ENCODE peak calls at places on chromosomes 4 and X, in five cellular contexts. I is stimulated activated naive CD4-positive, alpha-beta T cell; B is OCI-LY7; K is transverse colon; D is amniotic stem cell. Q is an unnamed sample.

GRCh38 chr4:118920247-118920646 is 31.6 kb downstream of the SYNPO2 start:
- DNase-seq in I (no peak), B (no peak), K (no peak), D (no peak), Q (no peak)

GRCh38 chr4:169583563-169583962 is 28.8 kb downstream of the NEK1 start:
- DNase-seq in I (no peak), B (no peak), K (no peak), D (no peak), Q (no peak)

GRCh38 chr4:56628592-56628991 is 52.5 kb downstream of the HOPX start:
- DNase-seq in I (no peak), B (no peak), K (no peak), D (no peak), Q (no peak)

GRCh38 chr4:6493668-6494304 is 21.4 kb upstream of the PPP2R2C start:
- DNase-seq in I (no peak), B (no peak), K (no peak), D (no peak), Q (no peak)

GRCh38 chr4:17447675-17448298 is 64.1 kb downstream of the QDPR start:
- DNase-seq in I (peak; percentile 50), B (peak; percentile 84), K (peak; percentile 27), D (peak; percentile 52), Q (peak; percentile 37)

GRCh38 chrX:108584617-108585211 is 145.1 kb downstream of the COL4A5 start:
- DNase-seq in I (no peak), B (peak; percentile 1), K (no peak), D (no peak), Q (peak; percentile 1)

GRCh38 chr4:27278615-27279014 is 418.0 kb downstream of the STIM2 start:
- DNase-seq in I (no peak), B (peak; percentile 12), K (no peak), D (no peak), Q (no peak)

GRCh38 chrX:48487362-48487785 is 11.4 kb downstream of the FTSJ1 start:
- DNase-seq in I (no peak), B (no peak), K (no peak), D (peak; percentile 61), Q (no peak)

GRCh38 chr4:40831462-40831861 is 81.7 kb downstream of the NSUN7 start:
- DNase-seq in I (no peak), B (no peak), K (no peak), D (no peak), Q (no peak)

GRCh38 chr4:159545556-159545955 is 442.7 kb downstream of the RAPGEF2 start:
- DNase-seq in I (no peak), B (no peak), K (no peak), D (no peak), Q (no peak)

GRCh38 chr4:2702770-2703169 is 53.4 kb downstream of the TNIP2 start:
- DNase-seq in I (no peak), B (no peak), K (no peak), D (no peak), Q (no peak)

Q was measured in GM12878.